ENCODE peak calls at places on chromosomes 2 and 18, in six cellular contexts. J, R, X, Q, E and M are unnamed samples.

GRCh38 chr2:11079131-11079824 is 76.0 kb upstream of the SLC66A3 start:
- DNase-seq in J (no peak), R (no peak), X (no peak), Q (no peak), E (no peak), M (no peak)

GRCh38 chr2:232333361-232334135 is 45.0 kb upstream of the ALPP start:
- DNase-seq in J (peak; percentile 34), R (peak; percentile 58), X (no peak), Q (no peak), E (peak; percentile 58), M (no peak)

GRCh38 chr2:118847447-118848172 is at the start of gene EN1:
- DNase-seq in J (peak; percentile 65), R (no peak), X (peak; percentile 48), Q (peak; percentile 26), E (peak; percentile 43), M (peak; percentile 88)

GRCh38 chr2:231452799-231453508 is 11.3 kb downstream of the NCL start:
- DNase-seq in J (no peak), R (no peak), X (no peak), Q (no peak), E (no peak), M (no peak)

GRCh38 chr18:77086034-77086433 is 46.5 kb downstream of the MBP start:
- DNase-seq in J (no peak), R (no peak), X (no peak), Q (peak; percentile 95), E (no peak), M (peak; percentile 82)

GRCh38 chr18:55420665-55420964 is 167.4 kb downstream of the TCF4 start:
- DNase-seq in J (no peak), R (no peak), X (no peak), Q (no peak), E (no peak), M (no peak)

GRCh38 chr2:45651415-45652089 is at the start of gene PRKCE:
- DNase-seq in J (peak; percentile 42), R (peak; percentile 87), X (no peak), Q (peak; percentile 22), E (peak; percentile 25), M (peak; percentile 59)

GRCh38 chr2:207227062-207227748 is 61.5 kb upstream of the KLF7 start:
- DNase-seq in J (no peak), R (peak; percentile 83), X (peak; percentile 44), Q (peak; percentile 55), E (peak; percentile 15), M (peak; percentile 57)